ENCODE peak calls at places on chromosomes 7 and 10, in six cellular contexts. C, B, L, U, M and K are unnamed samples.
A peak's percentile ranks its signal among the peaks of the same experiment; 100 is the strongest.

GRCh38 chr10:124450010-124450782 is at the start of gene NKX1-2:
- DNase-seq in M (no peak), U (no peak), L (no peak), B (no peak), C (peak; percentile 89), K (no peak)

GRCh38 chr10:29119374-29119773 is 169.5 kb upstream of the LYZL1 start:
- DNase-seq in C (peak; percentile 94), M (no peak), L (no peak), U (peak; percentile 72), B (peak; percentile 35), K (no peak)

GRCh38 chr7:100087055-100087750 is 1.6 kb upstream of the COPS6 start:
- DNase-seq in U (no peak), B (no peak), M (peak; percentile 98), C (no peak), L (no peak), K (peak; percentile 88)

GRCh38 chr10:101492205-101492604 is 95.9 kb downstream of the POLL start:
- DNase-seq in L (no peak), U (no peak), M (no peak), C (no peak), B (no peak), K (no peak)

GRCh38 chr7:37208528-37208927 is 240.1 kb downstream of the ELMO1 start:
- DNase-seq in C (peak; percentile 41), M (peak; percentile 50), L (peak; percentile 26), U (peak; percentile 54), B (peak; percentile 74), K (peak; percentile 4)

GRCh38 chr7:149669121-149669818 is 104.1 kb downstream of the ZNF467 start:
- DNase-seq in L (peak; percentile 2), U (no peak), B (no peak), M (no peak), C (peak; percentile 60), K (no peak)

GRCh38 chr10:48472670-48473069 is 132.2 kb downstream of the ARHGAP22 start:
- DNase-seq in L (no peak), M (no peak), C (no peak), U (no peak), B (no peak), K (no peak)

GRCh38 chr10:29482591-29483421 is 152.0 kb downstream of the SVIL start:
- DNase-seq in B (peak; percentile 40), L (peak; percentile 75), C (peak; percentile 67), U (no peak), M (peak; percentile 79), K (peak; percentile 54)

GRCh38 chr7:106599343-106599698 is 61.6 kb downstream of the CCDC71L start:
- DNase-seq in L (no peak), U (peak; percentile 15), M (no peak), C (no peak), B (no peak), K (no peak)

GRCh38 chr10:15504101-15504840 is 133.2 kb upstream of the FAM171A1 start:
- DNase-seq in U (no peak), C (no peak), L (no peak), M (peak; percentile 2), B (no peak), K (no peak)

GRCh38 chr7:74527842-74528241 is 74.1 kb downstream of the GTF2IRD1 start:
- DNase-seq in U (peak; percentile 86), M (no peak), B (no peak), C (no peak), L (no peak), K (no peak)

GRCh38 chr10:119651514-119652327 is 541 bp downstream of the BAG3 start:
- DNase-seq in U (peak; percentile 26), L (no peak), M (no peak), B (no peak), C (peak; percentile 38), K (no peak)

GRCh38 chr7:13920053-13920697 is 69.3 kb downstream of the ETV1 start:
- DNase-seq in L (no peak), M (peak; percentile 100), B (no peak), C (peak; percentile 18), U (peak; percentile 20), K (peak; percentile 98)

GRCh38 chr7:137351941-137352340 is 8.4 kb upstream of the PTN start:
- DNase-seq in M (no peak), L (no peak), U (no peak), B (no peak), C (no peak), K (no peak)

GRCh38 chr7:35723011-35723410 is 28.1 kb upstream of the HERPUD2 start:
- DNase-seq in U (no peak), L (no peak), M (peak; percentile 14), C (no peak), B (no peak), K (no peak)

GRCh38 chr7:113307147-113307546 is 188.8 kb upstream of the SMIM30 start:
- DNase-seq in U (no peak), M (no peak), C (no peak), B (no peak), L (no peak), K (no peak)

GRCh38 chr10:128102480-128103228 is 23.6 kb downstream of the MKI67 start:
- DNase-seq in C (no peak), L (no peak), B (no peak), U (peak; percentile 63), M (no peak), K (no peak)

GRCh38 chr10:73864229-73864628 is 10.1 kb downstream of the CAMK2G start:
- DNase-seq in C (no peak), B (no peak), M (no peak), L (no peak), U (no peak), K (no peak)

GRCh38 chr10:88851706-88852105 is at the start of gene ANKRD22:
- DNase-seq in U (peak; percentile 86), B (no peak), C (peak; percentile 53), M (peak; percentile 57), L (no peak), K (no peak)

GRCh38 chr7:48636391-48637015 is 287.8 kb upstream of the CDC14C start:
- DNase-seq in U (no peak), L (no peak), C (peak; percentile 22), B (peak; percentile 76), M (peak; percentile 12), K (no peak)

GRCh38 chr7:51075681-51076580 is 240.7 kb downstream of the COBL start:
- DNase-seq in L (no peak), C (no peak), M (no peak), U (no peak), B (peak; percentile 50), K (no peak)

GRCh38 chr10:82267014-82267413 is 392.0 kb downstream of the NRG3 start:
- DNase-seq in M (peak; percentile 51), B (no peak), L (no peak), C (no peak), U (no peak), K (no peak)

GRCh38 chr7:102260856-102261255 is 25.8 kb upstream of the SH2B2 start:
- DNase-seq in B (peak; percentile 70), L (no peak), U (no peak), C (peak; percentile 57), M (peak; percentile 67), K (peak; percentile 51)

GRCh38 chr7:154231732-154232131 is 179.5 kb downstream of the DPP6 start:
- DNase-seq in L (peak; percentile 1), U (no peak), B (no peak), C (no peak), M (no peak), K (no peak)

GRCh38 chr7:54080525-54080924 is 461.6 kb upstream of the VSTM2A start:
- DNase-seq in L (no peak), M (no peak), U (no peak), B (no peak), C (no peak), K (no peak)
- H3K4me3 ChIP-seq in L (no peak overlapping the region), M (no peak overlapping the region), U (no peak overlapping the region), B (no peak overlapping the region), C (no peak overlapping the region), K (no peak overlapping the region)

GRCh38 chr7:125561006-125561405 is 631.4 kb upstream of the POT1 start:
- DNase-seq in L (no peak), B (no peak), M (no peak), U (no peak), C (no peak), K (no peak)
- TF ChIP-seq CTCF in L (no peak), B (no peak), M (no peak), U (no peak), C (no peak), K (no peak)

DNA sequence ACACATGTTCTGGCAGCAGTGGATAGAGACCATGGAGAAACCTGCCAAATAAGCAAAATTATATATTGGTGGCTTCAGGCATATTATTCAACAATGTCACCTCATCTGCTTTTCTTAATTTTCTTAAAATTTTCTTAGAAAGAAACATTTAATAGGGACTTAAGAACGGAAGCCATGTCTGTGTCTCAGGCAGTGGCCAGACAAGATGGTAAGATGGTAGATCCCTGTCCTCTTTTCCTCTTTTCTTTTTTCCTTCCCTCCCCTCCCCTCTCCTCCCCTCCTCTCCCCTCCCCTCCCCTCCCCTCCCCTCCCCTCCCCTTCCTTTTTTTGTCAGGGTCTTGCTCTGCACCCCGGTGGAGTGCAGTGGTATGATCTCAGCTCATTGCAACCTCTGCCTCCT is 24.2 kb upstream of the ICA1 start:
- DNase-seq in U (no peak), L (no peak), B (no peak), M (no peak), C (no peak), K (no peak)
- H3K4me3 ChIP-seq in U (no peak overlapping the region), L (no peak overlapping the region), B (no peak overlapping the region), M (no peak overlapping the region), C (no peak overlapping the region), K (no peak overlapping the region)

GRCh38 chr7:16732828-16733227 is 20.7 kb upstream of the TSPAN13 start:
- DNase-seq in C (no peak), U (no peak), B (no peak), M (no peak), L (no peak), K (no peak)
- TF ChIP-seq CTCF in C (no peak), U (no peak), B (no peak), M (no peak), L (no peak), K (no peak)

GRCh38 chr10:93995182-93995581 is 1.5 kb downstream of the PLCE1 start:
- DNase-seq in U (no peak), M (no peak), L (no peak), B (no peak), C (no peak), K (no peak)
- H3K4me3 ChIP-seq in U (peak overlapping the region; percentile 64), M (no peak overlapping the region), L (no peak overlapping the region), B (no peak overlapping the region), C (no peak overlapping the region), K (peak overlapping the region; percentile 72)